ENCODE peak calls at places on chromosomes 6 and 20, in four cellular contexts. J is HEK293T, N is GM12878, U is K562. C is an unnamed sample.
A peak's percentile ranks its signal among the peaks of the same experiment; 100 is the strongest.

GRCh38 chr20:33812673-33813462 is 1.7 kb downstream of the CHMP4B start:
- DNase-seq in J (peak; percentile 62), N (no peak), U (peak; percentile 33), C (peak; percentile 91)

GRCh38 chr6:149438855-149439254 is 38.8 kb downstream of the SUMO4 start:
- DNase-seq in J (no peak), N (no peak), U (no peak), C (no peak)

GRCh38 chr20:25063546-25063945 is 5.6 kb upstream of the ACSS1 start:
- DNase-seq in J (no peak), N (no peak), U (no peak), C (no peak)

GRCh38 chr6:16496982-16497823 is 258.8 kb downstream of the GMPR start:
- DNase-seq in J (no peak), N (no peak), U (no peak), C (no peak)

GRCh38 chr6:151387581-151387980 is 3.8 kb downstream of the ZBTB2 start:
- DNase-seq in J (no peak), N (no peak), U (no peak), C (no peak)

GRCh38 chr6:131053546-131054240 is 9.4 kb downstream of the EPB41L2 start:
- DNase-seq in J (no peak), N (no peak), U (no peak), C (no peak)

GRCh38 chr6:506508-506907 is 115.0 kb downstream of the IRF4 start:
- DNase-seq in J (no peak), N (no peak), U (no peak), C (no peak)

GRCh38 chr20:38692436-38693411 is 31.6 kb upstream of the SLC32A1 start:
- DNase-seq in J (peak; percentile 39), N (no peak), U (peak; percentile 76), C (peak; percentile 74)

GRCh38 chr20:24633026-24633425 is 163.6 kb downstream of the SYNDIG1 start:
- DNase-seq in J (no peak), N (no peak), U (no peak), C (no peak)

GRCh38 chr6:99138445-99138844 is 190.7 kb upstream of the FBXL4 start:
- DNase-seq in J (no peak), N (no peak), U (no peak), C (no peak)

GRCh38 chr6:10417681-10418104 is 2.8 kb upstream of the TFAP2A start:
- DNase-seq in J (no peak), N (no peak), U (no peak), C (no peak)

GRCh38 chr20:32462900-32463641 is 104.9 kb downstream of the ASXL1 start:
- DNase-seq in J (no peak), N (no peak), U (no peak), C (no peak)

GRCh38 chr6:158233214-158233795 is 65.2 kb downstream of the GTF2H5 start:
- DNase-seq in J (peak; percentile 42), N (no peak), U (no peak), C (peak; percentile 49)

GRCh38 chr20:219290-220115 is 7.6 kb upstream of the DEFB129 start:
- DNase-seq in J (peak; percentile 47), N (no peak), U (no peak), C (peak; percentile 43)

GRCh38 chr6:14542670-14543366 is 425.2 kb downstream of the CD83 start:
- DNase-seq in J (no peak), N (peak; percentile 5), U (no peak), C (no peak)

GRCh38 chr20:6492396-6493055 is 275.0 kb upstream of the BMP2 start:
- DNase-seq in J (no peak), N (no peak), U (no peak), C (no peak)

GRCh38 chr6:390914-391558 is 516 bp upstream of the IRF4 start:
- DNase-seq in J (no peak), N (no peak), U (no peak), C (no peak)

GRCh38 chr6:51411726-51412125 is 593.1 kb downstream of the TFAP2B start:
- DNase-seq in J (no peak), N (no peak), U (no peak), C (no peak)

DNA sequence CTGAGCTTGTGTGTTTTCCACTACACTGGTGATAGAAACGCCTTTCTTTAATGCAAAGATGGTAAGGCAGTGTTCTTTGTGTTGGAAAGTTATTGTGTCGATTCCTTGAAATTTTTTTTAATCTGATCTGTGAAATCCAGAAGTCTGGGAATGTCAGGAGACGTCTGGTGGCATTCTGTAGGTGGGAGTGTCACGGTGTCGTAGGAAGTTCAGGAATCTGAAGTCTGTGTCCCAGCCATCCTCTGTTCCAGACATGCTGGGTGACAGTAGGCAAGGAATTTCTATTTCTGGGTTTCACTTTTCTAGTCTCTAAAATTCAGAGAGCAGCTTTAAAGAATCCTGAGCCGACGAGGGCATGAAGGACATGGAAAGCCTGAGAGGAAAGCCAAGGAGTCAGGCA is 223.8 kb downstream of the ZNF217 start:
- DNase-seq in J (no peak), N (no peak), U (no peak), C (no peak)
- TF ChIP-seq FOXK2 in J (no peak), N (no peak), U (no peak), C (no peak)

GRCh38 chr20:8757146-8757545 is 311.7 kb upstream of the PLCB4 start:
- DNase-seq in J (no peak), N (no peak), U (no peak), C (no peak)

GRCh38 chr20:8755340-8756118 is 313.4 kb upstream of the PLCB4 start:
- DNase-seq in J (no peak), N (no peak), U (no peak), C (no peak)

GRCh38 chr20:8756410-8756809 is 312.5 kb upstream of the PLCB4 start:
- DNase-seq in J (no peak), N (no peak), U (no peak), C (peak; percentile 60)
- TF ChIP-seq FOXK2 in J (no peak), N (no peak), U (no peak), C (no peak)

GRCh38 chr20:50120935-50121693 is 8.2 kb upstream of the UBE2V1 start:
- DNase-seq in J (peak; percentile 42), N (no peak), U (no peak), C (peak; percentile 84)
- TF ChIP-seq FOXK2 in J (no peak), N (no peak), U (no peak), C (no peak)

DNA sequence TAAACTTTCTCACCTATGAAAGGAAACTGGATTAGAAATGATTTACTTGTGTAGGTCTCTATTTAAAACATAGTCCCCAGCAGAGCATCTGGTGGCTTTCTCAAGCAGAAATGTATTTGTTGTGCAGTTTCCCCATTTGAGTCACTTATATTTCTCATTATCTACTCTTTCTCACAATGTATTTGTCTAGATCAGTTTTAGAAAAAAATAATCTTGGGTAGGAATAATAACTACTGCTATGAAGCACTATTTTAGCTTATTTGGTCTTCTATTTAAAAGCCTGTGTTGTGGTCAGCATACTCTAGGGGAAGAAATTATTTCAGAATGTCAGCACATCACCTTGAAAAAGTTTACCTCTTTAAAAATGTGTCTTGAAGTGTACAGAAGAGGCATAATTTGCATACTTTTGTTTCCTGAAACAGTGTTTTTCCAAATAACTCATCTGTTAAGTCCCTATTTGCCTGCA is 60.9 kb upstream of the PRL start:
- DNase-seq in J (no peak), N (peak; percentile 67), U (no peak), C (no peak)
- TF ChIP-seq FOXK2 in J (no peak), N (no peak), U (no peak), C (no peak)

DNA sequence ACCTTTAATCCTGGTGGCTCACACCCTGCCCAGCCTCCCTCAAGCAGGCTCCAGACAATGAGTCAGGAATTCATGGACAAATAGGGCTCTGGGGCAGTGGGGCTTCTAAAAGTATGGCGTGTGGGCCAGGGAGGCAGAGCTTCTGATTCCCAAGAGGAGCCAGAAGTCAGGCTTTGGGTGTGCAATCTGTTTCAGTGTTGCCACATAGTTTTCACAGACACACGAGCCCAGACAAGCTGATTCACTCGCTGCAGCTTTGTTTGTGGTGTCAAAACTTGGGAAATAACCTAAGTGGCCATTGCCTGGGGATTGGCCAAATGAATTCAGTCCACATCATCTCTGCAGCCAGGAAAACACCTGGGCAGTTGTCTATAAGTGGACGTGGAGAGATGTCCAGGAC is 9.2 kb downstream of the PEDS1 start:
- DNase-seq in J (no peak), N (no peak), U (no peak), C (peak; percentile 81)
- TF ChIP-seq FOXK2 in J (no peak), N (no peak), U (no peak), C (no peak)

GRCh38 chr6:82072771-82073170 is 174.8 kb downstream of the IBTK start:
- DNase-seq in J (no peak), N (no peak), U (no peak), C (no peak)
- TF ChIP-seq FOXK2 in J (no peak), N (no peak), U (no peak), C (no peak)

GRCh38 chr20:35561671-35562070 is 19.8 kb downstream of the ERGIC3 start:
- DNase-seq in J (no peak), N (no peak), U (no peak), C (no peak)
- TF ChIP-seq FOXK2 in J (no peak), N (no peak), U (no peak), C (no peak)

GRCh38 chr6:136843210-136843609 is 20.8 kb downstream of the PEX7 start:
- DNase-seq in J (no peak), N (no peak), U (no peak), C (no peak)

GRCh38 chr6:136840612-136841011 is 18.2 kb downstream of the PEX7 start:
- DNase-seq in J (peak; percentile 21), N (no peak), U (no peak), C (no peak)

DNA sequence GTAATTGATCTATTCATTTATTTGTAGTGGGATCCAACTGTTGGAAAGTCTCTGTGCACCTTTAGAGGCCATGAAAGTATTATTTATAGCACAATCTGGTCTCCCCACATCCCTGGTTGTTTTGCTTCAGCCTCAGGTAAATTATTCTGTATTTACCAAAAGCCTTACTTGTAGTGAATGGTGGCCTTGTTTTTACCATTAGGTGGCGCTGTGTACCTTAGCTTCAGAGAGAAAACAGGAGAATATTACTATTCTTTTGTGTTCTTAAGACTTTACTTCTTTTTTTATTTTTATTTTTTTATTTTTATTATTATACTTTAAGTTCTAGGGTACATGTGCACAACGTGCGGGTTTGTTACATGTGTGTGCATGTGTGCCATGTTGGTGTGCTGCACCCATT is 23.7 kb downstream of the PEX7 start:
- DNase-seq in J (peak; percentile 43), N (no peak), U (peak; percentile 51), C (peak; percentile 57)
- TF ChIP-seq FOXK2 in J (no peak), N (no peak), U (peak; percentile 37), C (no peak)

DNA sequence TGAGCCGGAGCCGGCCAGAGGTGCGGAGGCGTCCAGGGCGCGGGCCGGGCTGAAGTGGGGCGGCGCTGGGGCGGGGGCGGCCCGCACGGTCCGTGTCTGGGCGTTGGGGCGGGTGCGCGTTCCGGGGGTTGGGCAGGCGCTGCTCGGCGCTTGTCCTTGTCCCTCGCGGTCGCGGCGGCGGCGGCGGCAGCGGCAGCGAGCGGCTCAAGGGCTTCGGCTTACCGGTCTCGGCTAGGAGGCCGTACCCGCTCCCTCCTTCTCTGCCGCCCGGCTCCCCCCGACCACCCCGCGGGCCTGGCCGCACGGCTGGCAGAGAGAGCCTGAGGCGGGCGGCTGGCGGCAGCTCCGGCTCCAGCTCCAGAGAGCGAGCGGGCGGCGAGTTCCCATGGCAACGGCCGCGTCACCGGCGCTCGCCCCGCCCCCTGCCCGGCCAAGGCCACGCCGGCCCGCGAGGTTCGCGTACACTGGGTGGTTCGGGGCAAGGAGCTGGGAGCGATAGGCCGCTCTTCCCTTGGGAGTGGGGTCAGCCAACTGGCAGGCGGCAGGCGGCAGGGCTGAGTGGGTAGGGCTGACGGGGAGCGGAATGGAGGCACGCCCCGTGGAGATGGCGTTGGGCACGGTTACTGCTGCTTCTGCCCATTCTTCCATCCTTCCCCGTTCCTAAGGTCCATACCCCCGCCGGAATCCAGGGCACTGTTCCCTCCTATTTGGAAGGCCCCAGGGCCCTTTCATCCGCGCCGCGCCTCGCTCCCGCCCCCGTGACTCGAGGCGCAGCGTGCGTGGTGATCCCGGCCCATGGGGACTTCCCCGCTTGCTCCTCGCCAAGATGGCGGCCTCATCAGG is at the start of gene LRRC73:
- DNase-seq in J (peak; percentile 85), N (no peak), U (peak; percentile 90), C (peak; percentile 64)
- TF ChIP-seq FOXK2 in J (no peak), N (no peak), U (no peak), C (no peak)

C was measured in HepG2.